ENCODE peak calls at places on chromosomes 13 and 19, in nine cellular contexts. One of them, this sample, is unnamed.

GRCh38 chr13:111474136-111475002 is 153.9 kb downstream of the TEX29 start:
- DNase-seq in transverse colon: no peak
- DNase-seq in spleen: no peak
- DNase-seq in GM23338: peak; percentile 84
- DNase-seq in K562: peak; percentile 19
- DNase-seq in breast epithelium: no peak
- DNase-seq in stomach: no peak
- DNase-seq in SK-N-SH: peak; percentile 75
- DNase-seq in prostate gland: no peak
- DNase-seq in this sample: no peak

GRCh38 chr13:46546084-46546786 is 6.7 kb upstream of the LRCH1 start:
- DNase-seq in spleen: no peak
- DNase-seq in breast epithelium: no peak
- DNase-seq in SK-N-SH: peak; percentile 33
- DNase-seq in transverse colon: no peak
- DNase-seq in K562: no peak
- DNase-seq in stomach: no peak
- DNase-seq in GM23338: no peak
- DNase-seq in prostate gland: no peak
- DNase-seq in this sample: no peak

GRCh38 chr13:40064154-40064713 is 408.8 kb downstream of the COG6 start:
- DNase-seq in breast epithelium: no peak
- DNase-seq in transverse colon: no peak
- DNase-seq in stomach: no peak
- DNase-seq in K562: no peak
- DNase-seq in prostate gland: no peak
- DNase-seq in SK-N-SH: no peak
- DNase-seq in GM23338: no peak
- DNase-seq in spleen: no peak
- DNase-seq in this sample: no peak

GRCh38 chr13:77207943-77208342 is 119.0 kb downstream of the MYCBP2 start:
- DNase-seq in GM23338: peak; percentile 7
- DNase-seq in SK-N-SH: no peak
- DNase-seq in K562: no peak
- DNase-seq in stomach: no peak
- DNase-seq in breast epithelium: no peak
- DNase-seq in transverse colon: no peak
- DNase-seq in prostate gland: no peak
- DNase-seq in spleen: no peak
- DNase-seq in this sample: no peak

GRCh38 chr13:21639604-21640003 is 31.3 kb upstream of the FGF9 start:
- DNase-seq in SK-N-SH: no peak
- DNase-seq in breast epithelium: no peak
- DNase-seq in spleen: no peak
- DNase-seq in GM23338: no peak
- DNase-seq in K562: no peak
- DNase-seq in stomach: no peak
- DNase-seq in prostate gland: no peak
- DNase-seq in transverse colon: no peak
- DNase-seq in this sample: no peak

GRCh38 chr13:110759710-110760109 is 46.2 kb downstream of the ING1 start:
- DNase-seq in K562: no peak
- DNase-seq in breast epithelium: no peak
- DNase-seq in transverse colon: no peak
- DNase-seq in prostate gland: no peak
- DNase-seq in stomach: no peak
- DNase-seq in GM23338: no peak
- DNase-seq in SK-N-SH: no peak
- DNase-seq in spleen: no peak
- DNase-seq in this sample: no peak

GRCh38 chr19:39819786-39820185 is 14.2 kb downstream of the DYRK1B start:
- DNase-seq in spleen: no peak
- DNase-seq in prostate gland: no peak
- DNase-seq in GM23338: no peak
- DNase-seq in K562: no peak
- DNase-seq in transverse colon: no peak
- DNase-seq in SK-N-SH: no peak
- DNase-seq in stomach: no peak
- DNase-seq in breast epithelium: no peak
- DNase-seq in this sample: no peak

GRCh38 chr13:26839682-26840081 is 79.1 kb upstream of the GPR12 start:
- DNase-seq in stomach: no peak
- DNase-seq in breast epithelium: peak; percentile 37
- DNase-seq in GM23338: no peak
- DNase-seq in prostate gland: peak; percentile 29
- DNase-seq in spleen: no peak
- DNase-seq in SK-N-SH: no peak
- DNase-seq in transverse colon: no peak
- DNase-seq in K562: no peak
- DNase-seq in this sample: no peak

DNA sequence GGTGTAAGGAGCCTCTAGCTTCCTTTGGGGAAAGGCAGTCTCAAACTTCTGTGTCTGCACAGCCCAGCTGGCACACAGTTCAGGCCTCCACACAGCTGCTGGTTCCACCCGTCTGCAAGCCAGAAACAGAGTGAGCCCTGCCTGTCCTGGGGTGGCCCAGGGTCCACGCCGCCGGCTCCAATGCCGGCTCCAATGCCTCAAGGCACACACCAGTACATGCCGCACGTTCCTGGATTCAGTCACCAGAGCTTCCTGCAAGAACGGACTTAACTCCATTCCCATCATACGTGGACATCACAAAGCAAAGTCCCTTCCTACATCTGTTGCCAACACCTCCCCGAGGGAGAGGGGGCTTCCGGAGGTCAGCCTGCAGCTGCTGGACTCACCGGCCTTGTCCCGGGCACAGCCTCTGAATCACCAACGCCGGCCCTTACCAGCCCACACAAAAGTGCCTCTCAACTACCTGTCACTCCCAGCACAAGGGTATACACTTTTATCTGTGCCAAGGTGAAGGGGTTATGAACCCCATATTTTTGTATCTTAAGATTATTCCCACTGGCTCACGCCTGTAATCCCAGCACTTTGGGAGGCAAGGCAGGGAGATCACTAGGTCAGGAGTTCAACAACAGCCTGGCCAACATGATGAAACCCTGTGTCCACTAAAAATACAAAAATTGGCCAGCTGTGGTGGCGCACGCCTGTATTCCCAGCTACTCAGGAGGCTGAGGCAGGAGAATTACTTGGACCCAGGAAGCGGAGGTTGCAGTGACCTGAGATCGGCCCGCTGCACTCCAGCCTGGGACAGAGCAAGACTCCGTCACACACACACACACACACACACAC is 8.4 kb downstream of the SH3GL1 start:
- DNase-seq in K562: no peak
- DNase-seq in transverse colon: no peak
- DNase-seq in GM23338: no peak
- DNase-seq in stomach: no peak
- DNase-seq in SK-N-SH: no peak
- DNase-seq in prostate gland: no peak
- DNase-seq in spleen: peak; percentile 85
- DNase-seq in breast epithelium: no peak
- DNase-seq in this sample: no peak
- TF ChIP-seq POLR2AphosphoS5 in K562: no peak
- TF ChIP-seq POLR2AphosphoS5 in transverse colon: peak; percentile 51
- TF ChIP-seq POLR2AphosphoS5 in GM23338: no peak
- TF ChIP-seq POLR2AphosphoS5 in stomach: no peak
- TF ChIP-seq POLR2AphosphoS5 in SK-N-SH: no peak
- TF ChIP-seq POLR2AphosphoS5 in prostate gland: peak; percentile 10
- TF ChIP-seq POLR2AphosphoS5 in spleen: peak; percentile 94
- TF ChIP-seq POLR2AphosphoS5 in breast epithelium: peak; percentile 75
- TF ChIP-seq POLR2AphosphoS5 in this sample: peak; percentile 79

DNA sequence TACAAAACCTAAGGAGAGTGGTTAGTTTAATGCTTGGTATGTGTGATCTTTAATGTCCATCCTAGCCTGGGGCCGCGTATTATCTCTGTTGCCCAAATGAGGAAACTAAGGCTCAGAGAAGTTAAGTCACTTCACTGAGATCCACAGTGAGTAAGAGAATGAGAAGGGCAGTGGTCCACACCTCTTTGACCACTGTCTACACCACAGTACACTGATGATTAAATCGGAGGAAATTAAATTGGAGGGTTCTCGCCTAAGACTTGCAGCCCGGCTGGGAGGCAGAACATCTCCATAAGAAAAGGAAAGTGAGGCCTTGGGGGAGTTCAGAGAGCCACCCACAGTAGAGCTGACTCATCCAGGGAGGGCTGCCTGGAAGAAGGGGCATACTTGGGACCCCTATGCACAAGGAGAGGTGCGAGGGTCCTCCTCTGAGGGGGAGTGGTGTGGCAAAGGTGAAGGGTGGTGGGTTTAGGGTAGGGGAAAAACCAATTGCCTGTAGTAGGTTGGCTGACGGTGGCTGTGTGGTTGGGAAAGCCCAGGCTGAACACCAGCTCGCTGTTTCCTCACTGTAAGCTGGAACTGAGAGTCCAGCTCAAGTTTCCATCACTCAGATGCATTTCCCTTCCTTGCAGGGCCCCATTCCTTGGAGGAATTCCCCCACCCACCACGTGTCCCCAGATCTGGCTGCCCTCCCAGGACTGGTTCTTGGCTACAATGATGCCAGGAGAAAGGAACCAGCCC is 15.0 kb upstream of the DHRS12 start:
- DNase-seq in stomach: peak; percentile 53
- DNase-seq in prostate gland: no peak
- DNase-seq in transverse colon: no peak
- DNase-seq in SK-N-SH: no peak
- DNase-seq in K562: no peak
- DNase-seq in breast epithelium: no peak
- DNase-seq in GM23338: no peak
- DNase-seq in spleen: no peak
- DNase-seq in this sample: no peak
- H3K27ac ChIP-seq in stomach: no peak overlapping the region
- H3K27ac ChIP-seq in prostate gland: no peak overlapping the region
- H3K27ac ChIP-seq in transverse colon: no peak overlapping the region
- H3K27ac ChIP-seq in SK-N-SH: no peak overlapping the region
- H3K27ac ChIP-seq in K562: no peak overlapping the region
- H3K27ac ChIP-seq in breast epithelium: no peak overlapping the region
- H3K27ac ChIP-seq in GM23338: no peak overlapping the region
- H3K27ac ChIP-seq in spleen: peak overlapping the region; percentile 92
- H3K27ac ChIP-seq in this sample: no peak overlapping the region

GRCh38 chr19:54252243-54252642 is 4.8 kb downstream of the LILRB5 start:
- DNase-seq in SK-N-SH: no peak
- DNase-seq in prostate gland: no peak
- DNase-seq in GM23338: no peak
- DNase-seq in K562: no peak
- DNase-seq in spleen: no peak
- DNase-seq in breast epithelium: no peak
- DNase-seq in stomach: no peak
- DNase-seq in transverse colon: no peak
- DNase-seq in this sample: no peak

GRCh38 chr19:54252845-54253244 is 4.2 kb downstream of the LILRB5 start:
- DNase-seq in spleen: no peak
- DNase-seq in stomach: no peak
- DNase-seq in transverse colon: no peak
- DNase-seq in K562: no peak
- DNase-seq in prostate gland: no peak
- DNase-seq in breast epithelium: no peak
- DNase-seq in GM23338: no peak
- DNase-seq in SK-N-SH: no peak
- DNase-seq in this sample: no peak

GRCh38 chr19:54254195-54254906 is 2.7 kb downstream of the LILRB5 start:
- DNase-seq in prostate gland: no peak
- DNase-seq in transverse colon: no peak
- DNase-seq in K562: no peak
- DNase-seq in spleen: no peak
- DNase-seq in SK-N-SH: no peak
- DNase-seq in stomach: no peak
- DNase-seq in breast epithelium: no peak
- DNase-seq in GM23338: peak; percentile 32
- DNase-seq in this sample: no peak

GRCh38 chr19:54255105-54255775 is 1.8 kb downstream of the LILRB5 start:
- DNase-seq in breast epithelium: no peak
- DNase-seq in SK-N-SH: no peak
- DNase-seq in K562: no peak
- DNase-seq in stomach: no peak
- DNase-seq in spleen: no peak
- DNase-seq in GM23338: no peak
- DNase-seq in prostate gland: no peak
- DNase-seq in transverse colon: no peak
- DNase-seq in this sample: no peak

GRCh38 chr19:54253331-54254194 is 3.5 kb downstream of the LILRB5 start:
- DNase-seq in breast epithelium: no peak
- DNase-seq in transverse colon: no peak
- DNase-seq in prostate gland: no peak
- DNase-seq in K562: no peak
- DNase-seq in stomach: no peak
- DNase-seq in SK-N-SH: no peak
- DNase-seq in spleen: no peak
- DNase-seq in GM23338: no peak
- DNase-seq in this sample: no peak
- H3K4me1 ChIP-seq in breast epithelium: no peaks in the 10 kb centered on the region
- H3K4me1 ChIP-seq in transverse colon: no peaks in the 10 kb centered on the region
- H3K4me1 ChIP-seq in prostate gland: no peaks in the 10 kb centered on the region
- H3K4me1 ChIP-seq in K562: no peaks in the 10 kb centered on the region
- H3K4me1 ChIP-seq in stomach: no peaks in the 10 kb centered on the region
- H3K4me1 ChIP-seq in SK-N-SH: no peaks in the 10 kb centered on the region
- H3K4me1 ChIP-seq in spleen: peaks cover 44% of the 10 kb centered on the region
- H3K4me1 ChIP-seq in GM23338: no peaks in the 10 kb centered on the region
- H3K4me1 ChIP-seq in this sample: no peaks in the 10 kb centered on the region

GRCh38 chr19:45643024-45643926 is 4.1 kb upstream of the EML2 start:
- DNase-seq in K562: peak; percentile 68
- DNase-seq in spleen: peak; percentile 97
- DNase-seq in GM23338: peak; percentile 92
- DNase-seq in SK-N-SH: peak; percentile 94
- DNase-seq in transverse colon: peak; percentile 92
- DNase-seq in stomach: peak; percentile 88
- DNase-seq in breast epithelium: peak; percentile 75
- DNase-seq in prostate gland: peak; percentile 82
- DNase-seq in this sample: no peak

GRCh38 chr19:45645068-45645630 is 6.0 kb upstream of the EML2 start:
- DNase-seq in breast epithelium: no peak
- DNase-seq in stomach: no peak
- DNase-seq in spleen: no peak
- DNase-seq in transverse colon: no peak
- DNase-seq in prostate gland: no peak
- DNase-seq in SK-N-SH: no peak
- DNase-seq in GM23338: no peak
- DNase-seq in K562: no peak
- DNase-seq in this sample: no peak

GRCh38 chr19:45643927-45644771 is 5.0 kb upstream of the EML2 start:
- DNase-seq in spleen: no peak
- DNase-seq in prostate gland: no peak
- DNase-seq in stomach: no peak
- DNase-seq in GM23338: no peak
- DNase-seq in breast epithelium: no peak
- DNase-seq in K562: no peak
- DNase-seq in SK-N-SH: peak; percentile 34
- DNase-seq in transverse colon: no peak
- DNase-seq in this sample: no peak

GRCh38 chr19:45646345-45646698 is 7.1 kb upstream of the EML2 start:
- DNase-seq in SK-N-SH: no peak
- DNase-seq in spleen: no peak
- DNase-seq in transverse colon: no peak
- DNase-seq in GM23338: no peak
- DNase-seq in K562: no peak
- DNase-seq in stomach: no peak
- DNase-seq in breast epithelium: no peak
- DNase-seq in prostate gland: no peak
- DNase-seq in this sample: no peak

DNA sequence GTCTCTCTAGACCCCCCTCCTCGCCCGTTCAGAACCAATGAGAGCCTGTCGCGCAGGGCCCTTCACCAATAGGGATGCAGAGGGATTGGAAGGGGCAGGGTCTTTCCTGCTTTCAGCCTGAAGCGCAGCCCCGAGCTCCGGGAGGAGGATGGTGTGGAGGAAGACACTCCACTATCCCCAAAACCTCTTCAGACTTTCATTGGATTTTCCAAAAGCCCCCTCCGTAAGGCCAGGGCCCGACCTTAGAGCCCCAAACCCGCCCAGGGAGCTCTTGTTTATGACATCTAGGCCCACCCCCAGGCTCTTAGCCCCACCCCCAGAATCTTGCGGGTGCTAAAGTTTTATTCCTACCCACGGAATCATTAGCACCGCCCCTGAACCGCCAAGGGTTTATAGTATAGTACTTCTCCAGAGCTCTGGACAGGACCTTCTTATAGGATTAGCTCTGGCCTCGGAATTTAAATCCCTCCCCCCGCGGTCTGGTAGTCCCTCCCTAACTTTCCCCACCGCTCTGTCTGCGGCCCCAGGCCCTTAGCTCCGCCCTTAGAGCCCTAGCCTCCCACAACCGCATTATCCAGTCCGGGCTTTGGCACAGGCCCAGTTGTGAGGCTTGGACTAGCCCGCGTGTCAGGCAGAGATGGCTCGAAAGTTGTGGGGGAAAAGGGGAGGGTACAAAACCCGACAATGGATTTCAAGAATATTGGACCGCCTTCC is 6.6 kb upstream of the EML2 start:
- DNase-seq in SK-N-SH: peak; percentile 97
- DNase-seq in stomach: peak; percentile 88
- DNase-seq in prostate gland: peak; percentile 63
- DNase-seq in GM23338: peak; percentile 98
- DNase-seq in K562: peak; percentile 93
- DNase-seq in breast epithelium: peak; percentile 66
- DNase-seq in spleen: peak; percentile 92
- DNase-seq in transverse colon: peak; percentile 85
- DNase-seq in this sample: no peak
- TF ChIP-seq POLR2AphosphoS5 in SK-N-SH: no peak
- TF ChIP-seq POLR2AphosphoS5 in stomach: no peak
- TF ChIP-seq POLR2AphosphoS5 in prostate gland: peak; percentile 35
- TF ChIP-seq POLR2AphosphoS5 in GM23338: peak; percentile 17
- TF ChIP-seq POLR2AphosphoS5 in K562: no peak
- TF ChIP-seq POLR2AphosphoS5 in breast epithelium: no peak
- TF ChIP-seq POLR2AphosphoS5 in spleen: no peak
- TF ChIP-seq POLR2AphosphoS5 in transverse colon: no peak
- TF ChIP-seq POLR2AphosphoS5 in this sample: no peak

This sample was measured in vagina.